ENCODE peak calls at places on chromosomes 13 and 19, in six cellular contexts. N, V, K, D, C and T are unnamed samples.

GRCh38 chr13:42788601-42789000 is 7.2 kb downstream of the FAM216B start:
- DNase-seq in N (no peak), V (no peak), K (no peak), D (no peak), C (no peak), T (no peak)

GRCh38 chr19:2488942-2489731 is 13.2 kb downstream of the GADD45B start:
- DNase-seq in N (no peak), V (peak), K (peak), D (peak), C (peak), T (no peak)

GRCh38 chr19:49873149-49873521 is 4.0 kb downstream of the AKT1S1 start:
- DNase-seq in N (no peak), V (no peak), K (no peak), D (no peak), C (no peak), T (no peak)

GRCh38 chr13:26558074-26558805 is 757 bp downstream of the WASF3 start:
- DNase-seq in N (no peak), V (peak), K (peak), D (peak), C (peak), T (no peak)

GRCh38 chr19:32651729-32652140 is 23.2 kb downstream of the ANKRD27 start:
- DNase-seq in N (no peak), V (no peak), K (no peak), D (no peak), C (no peak), T (no peak)

GRCh38 chr13:112648101-112648500 is 41.7 kb upstream of the ATP11A start:
- DNase-seq in N (no peak), V (no peak), K (no peak), D (no peak), C (no peak), T (no peak)

GRCh38 chr13:61734683-61735082 is 319.0 kb upstream of the PCDH20 start:
- DNase-seq in N (no peak), V (no peak), K (no peak), D (no peak), C (no peak), T (no peak)

GRCh38 chr13:26616126-26616525 is 58.6 kb downstream of the WASF3 start:
- DNase-seq in N (no peak), V (no peak), K (no peak), D (peak), C (peak), T (no peak)

GRCh38 chr19:14405758-14406644 is 13.1 kb downstream of the DDX39A start:
- DNase-seq in N (peak), V (peak), K (peak), D (peak), C (peak), T (peak)

GRCh38 chr19:23402388-23402787 is 7.1 kb upstream of the ZNF91 start:
- DNase-seq in N (no peak), V (no peak), K (no peak), D (no peak), C (no peak), T (no peak)

GRCh38 chr13:39918837-39919236 is 263.4 kb downstream of the COG6 start:
- DNase-seq in N (no peak), V (no peak), K (no peak), D (no peak), C (no peak), T (no peak)

GRCh38 chr19:30692517-30692870 is 320.3 kb downstream of the ZNF536 start:
- DNase-seq in N (no peak), V (no peak), K (no peak), D (peak), C (peak), T (no peak)

GRCh38 chr13:20350380-20350763 is 118.3 kb upstream of the GJB6 start:
- DNase-seq in N (no peak), V (no peak), K (no peak), D (no peak), C (no peak), T (no peak)